ENCODE peak calls at places on chromosomes 3 and 15, in four cellular contexts. One of them, this sample, is unnamed.

GRCh38 chr15:55917881-55918296 is 75.5 kb downstream of the NEDD4 start:
- DNase-seq in PC-9: peak
- DNase-seq in cardiac muscle cell: peak
- DNase-seq in mesenchymal stem cell: peak
- DNase-seq in this sample: peak

GRCh38 chr3:134883697-134884385 is 88.8 kb downstream of the EPHB1 start:
- DNase-seq in PC-9: no peak
- DNase-seq in cardiac muscle cell: no peak
- DNase-seq in mesenchymal stem cell: no peak
- DNase-seq in this sample: peak

GRCh38 chr15:75843618-75844610 is 667 bp downstream of the UBE2Q2 start:
- DNase-seq in PC-9: no peak
- DNase-seq in cardiac muscle cell: peak
- DNase-seq in mesenchymal stem cell: peak
- DNase-seq in this sample: no peak

GRCh38 chr15:68441045-68441743 is 9.2 kb upstream of the ITGA11 start:
- DNase-seq in cardiac muscle cell: no peak
- DNase-seq in mesenchymal stem cell: peak
- DNase-seq in PC-9: no peak
- DNase-seq in this sample: no peak

GRCh38 chr3:102662223-102662622 is 227.4 kb downstream of the ZPLD1 start:
- DNase-seq in cardiac muscle cell: no peak
- DNase-seq in PC-9: no peak
- DNase-seq in mesenchymal stem cell: no peak
- DNase-seq in this sample: no peak

GRCh38 chr15:61871926-61872522 is 188.2 kb downstream of the VPS13C start:
- DNase-seq in PC-9: no peak
- DNase-seq in mesenchymal stem cell: peak
- DNase-seq in cardiac muscle cell: peak
- DNase-seq in this sample: peak

GRCh38 chr3:46931631-46932441 is 44.7 kb downstream of the CCDC12 start:
- DNase-seq in PC-9: peak
- DNase-seq in cardiac muscle cell: no peak
- DNase-seq in mesenchymal stem cell: peak
- DNase-seq in this sample: peak

GRCh38 chr3:35393916-35394315 is 245.4 kb upstream of the ARPP21 start:
- DNase-seq in PC-9: no peak
- DNase-seq in cardiac muscle cell: no peak
- DNase-seq in mesenchymal stem cell: no peak
- DNase-seq in this sample: peak

GRCh38 chr15:80695911-80696651 is 971 bp downstream of the ABHD17C start:
- DNase-seq in mesenchymal stem cell: peak
- DNase-seq in PC-9: peak
- DNase-seq in cardiac muscle cell: peak
- DNase-seq in this sample: no peak

GRCh38 chr15:100105101-100105500 is 236.7 kb downstream of the ADAMTS17 start:
- DNase-seq in cardiac muscle cell: no peak
- DNase-seq in mesenchymal stem cell: no peak
- DNase-seq in PC-9: no peak
- DNase-seq in this sample: no peak

GRCh38 chr3:64945171-64945684 is 257.4 kb upstream of the ADAMTS9 start:
- DNase-seq in PC-9: no peak
- DNase-seq in cardiac muscle cell: peak
- DNase-seq in mesenchymal stem cell: peak
- DNase-seq in this sample: peak

GRCh38 chr3:175338775-175339535 is 479.8 kb downstream of the NAALADL2 start:
- DNase-seq in mesenchymal stem cell: peak
- DNase-seq in cardiac muscle cell: no peak
- DNase-seq in PC-9: peak
- DNase-seq in this sample: peak

GRCh38 chr15:45921376-45921775 is 286.5 kb downstream of the SQOR start:
- DNase-seq in PC-9: no peak
- DNase-seq in cardiac muscle cell: no peak
- DNase-seq in mesenchymal stem cell: peak
- DNase-seq in this sample: no peak

GRCh38 chr15:39543651-39544050 is 37.2 kb upstream of the THBS1 start:
- DNase-seq in PC-9: no peak
- DNase-seq in cardiac muscle cell: no peak
- DNase-seq in mesenchymal stem cell: no peak
- DNase-seq in this sample: no peak

GRCh38 chr3:104437131-104437750 is 929.5 kb upstream of the ALCAM start:
- DNase-seq in PC-9: no peak
- DNase-seq in mesenchymal stem cell: peak
- DNase-seq in cardiac muscle cell: no peak
- DNase-seq in this sample: peak

GRCh38 chr3:126117786-126118185 is 33.9 kb upstream of the SLC41A3 start:
- DNase-seq in mesenchymal stem cell: no peak
- DNase-seq in cardiac muscle cell: no peak
- DNase-seq in PC-9: no peak
- DNase-seq in this sample: no peak

GRCh38 chr3:31567036-31567435 is 34.3 kb downstream of the STT3B start:
- DNase-seq in cardiac muscle cell: peak
- DNase-seq in mesenchymal stem cell: no peak
- DNase-seq in PC-9: no peak
- DNase-seq in this sample: no peak

GRCh38 chr15:77838595-77838994 is 205.9 kb upstream of the LINGO1 start:
- DNase-seq in cardiac muscle cell: no peak
- DNase-seq in PC-9: no peak
- DNase-seq in mesenchymal stem cell: no peak
- DNase-seq in this sample: no peak

GRCh38 chr15:93173369-93173768 is 84.4 kb upstream of the RGMA start:
- DNase-seq in cardiac muscle cell: no peak
- DNase-seq in PC-9: no peak
- DNase-seq in mesenchymal stem cell: no peak
- DNase-seq in this sample: no peak

GRCh38 chr3:125525153-125525552 is 5.2 kb upstream of the SNX4 start:
- DNase-seq in cardiac muscle cell: no peak
- DNase-seq in PC-9: no peak
- DNase-seq in mesenchymal stem cell: no peak
- DNase-seq in this sample: no peak

GRCh38 chr3:56336023-56336422 is 132.2 kb downstream of the ERC2 start:
- DNase-seq in cardiac muscle cell: no peak
- DNase-seq in mesenchymal stem cell: no peak
- DNase-seq in PC-9: no peak
- DNase-seq in this sample: no peak

GRCh38 chr3:146160964-146161724 is at the start of gene PLOD2:
- DNase-seq in mesenchymal stem cell: peak
- DNase-seq in PC-9: peak
- DNase-seq in cardiac muscle cell: peak
- DNase-seq in this sample: peak

GRCh38 chr15:69424001-69424400 is 9.9 kb downstream of the KIF23 start:
- DNase-seq in mesenchymal stem cell: no peak
- DNase-seq in PC-9: no peak
- DNase-seq in cardiac muscle cell: no peak
- DNase-seq in this sample: no peak

GRCh38 chr3:195394700-195395099 is 48.1 kb downstream of the ACAP2 start:
- DNase-seq in mesenchymal stem cell: no peak
- DNase-seq in PC-9: no peak
- DNase-seq in cardiac muscle cell: no peak
- DNase-seq in this sample: no peak

GRCh38 chr15:48675436-48675835 is 29.9 kb upstream of the FBN1 start:
- DNase-seq in mesenchymal stem cell: no peak
- DNase-seq in cardiac muscle cell: no peak
- DNase-seq in PC-9: no peak
- DNase-seq in this sample: peak

GRCh38 chr15:55627730-55628368 is 39.7 kb upstream of the PYGO1 start:
- DNase-seq in mesenchymal stem cell: peak
- DNase-seq in cardiac muscle cell: no peak
- DNase-seq in PC-9: peak
- DNase-seq in this sample: peak

GRCh38 chr3:15405448-15406050 is 21.8 kb downstream of the METTL6 start:
- DNase-seq in cardiac muscle cell: peak
- DNase-seq in PC-9: no peak
- DNase-seq in mesenchymal stem cell: peak
- DNase-seq in this sample: peak

GRCh38 chr15:60830479-60830878 is 351.5 kb upstream of the ICE2 start:
- DNase-seq in cardiac muscle cell: no peak
- DNase-seq in mesenchymal stem cell: peak
- DNase-seq in PC-9: no peak
- DNase-seq in this sample: peak

GRCh38 chr15:74265046-74265639 is 29.0 kb downstream of the CCDC33 start:
- DNase-seq in cardiac muscle cell: peak
- DNase-seq in mesenchymal stem cell: peak
- DNase-seq in PC-9: no peak
- DNase-seq in this sample: no peak

GRCh38 chr3:95565502-95565901 is 1248.9 kb upstream of the EPHA6 start:
- DNase-seq in mesenchymal stem cell: no peak
- DNase-seq in cardiac muscle cell: no peak
- DNase-seq in PC-9: no peak
- DNase-seq in this sample: no peak

GRCh38 chr3:102165367-102165766 is 269.4 kb upstream of the ZPLD1 start:
- DNase-seq in mesenchymal stem cell: peak
- DNase-seq in PC-9: peak
- DNase-seq in cardiac muscle cell: no peak
- DNase-seq in this sample: no peak

GRCh38 chr3:117128876-117129275 is 419.3 kb downstream of the TUSC7 start:
- DNase-seq in cardiac muscle cell: no peak
- DNase-seq in PC-9: no peak
- DNase-seq in mesenchymal stem cell: no peak
- DNase-seq in this sample: no peak

GRCh38 chr15:71413419-71413818 is 298.1 kb downstream of the THSD4 start:
- DNase-seq in PC-9: no peak
- DNase-seq in mesenchymal stem cell: no peak
- DNase-seq in cardiac muscle cell: peak
- DNase-seq in this sample: no peak

GRCh38 chr3:53274938-53275666 is 19.3 kb upstream of the TKT start:
- DNase-seq in PC-9: no peak
- DNase-seq in mesenchymal stem cell: no peak
- DNase-seq in cardiac muscle cell: no peak
- DNase-seq in this sample: no peak

GRCh38 chr3:53278667-53279066 is 22.8 kb upstream of the TKT start:
- DNase-seq in PC-9: no peak
- DNase-seq in mesenchymal stem cell: no peak
- DNase-seq in cardiac muscle cell: no peak
- DNase-seq in this sample: no peak

GRCh38 chr3:53267766-53268165 is 11.9 kb upstream of the TKT start:
- DNase-seq in PC-9: no peak
- DNase-seq in cardiac muscle cell: no peak
- DNase-seq in mesenchymal stem cell: no peak
- DNase-seq in this sample: no peak

GRCh38 chr3:53269888-53270880 is 14.4 kb upstream of the TKT start:
- DNase-seq in PC-9: peak
- DNase-seq in cardiac muscle cell: peak
- DNase-seq in mesenchymal stem cell: peak
- DNase-seq in this sample: peak

GRCh38 chr3:53273271-53273670 is 17.4 kb upstream of the TKT start:
- DNase-seq in mesenchymal stem cell: no peak
- DNase-seq in cardiac muscle cell: no peak
- DNase-seq in PC-9: no peak
- DNase-seq in this sample: no peak
- H3K4me3 ChIP-seq in mesenchymal stem cell: no peak
- H3K4me3 ChIP-seq in cardiac muscle cell: no peak
- H3K4me3 ChIP-seq in PC-9: no peak
- H3K4me3 ChIP-seq in this sample: no peak

GRCh38 chr3:13605555-13605954 is 56.6 kb downstream of the FBLN2 start:
- DNase-seq in cardiac muscle cell: no peak
- DNase-seq in mesenchymal stem cell: no peak
- DNase-seq in PC-9: no peak
- DNase-seq in this sample: no peak

GRCh38 chr3:13612829-13613228 is 63.9 kb downstream of the FBLN2 start:
- DNase-seq in cardiac muscle cell: no peak
- DNase-seq in mesenchymal stem cell: peak
- DNase-seq in PC-9: no peak
- DNase-seq in this sample: no peak

GRCh38 chr3:13610006-13610570 is 61.2 kb downstream of the FBLN2 start:
- DNase-seq in cardiac muscle cell: no peak
- DNase-seq in PC-9: no peak
- DNase-seq in mesenchymal stem cell: no peak
- DNase-seq in this sample: no peak

GRCh38 chr3:13608969-13609725 is 60.2 kb downstream of the FBLN2 start:
- DNase-seq in cardiac muscle cell: no peak
- DNase-seq in PC-9: no peak
- DNase-seq in mesenchymal stem cell: no peak
- DNase-seq in this sample: no peak

GRCh38 chr3:13607821-13608620 is 59.1 kb downstream of the FBLN2 start:
- DNase-seq in mesenchymal stem cell: no peak
- DNase-seq in cardiac muscle cell: no peak
- DNase-seq in PC-9: no peak
- DNase-seq in this sample: no peak
- H3K4me3 ChIP-seq in mesenchymal stem cell: no peak
- H3K4me3 ChIP-seq in cardiac muscle cell: no peak
- H3K4me3 ChIP-seq in PC-9: no peak
- H3K4me3 ChIP-seq in this sample: no peak

GRCh38 chr3:99502871-99503270 is 135.5 kb upstream of the COL8A1 start:
- DNase-seq in cardiac muscle cell: no peak
- DNase-seq in mesenchymal stem cell: no peak
- DNase-seq in PC-9: no peak
- DNase-seq in this sample: no peak

GRCh38 chr3:99505200-99505599 is 133.2 kb upstream of the COL8A1 start:
- DNase-seq in cardiac muscle cell: no peak
- DNase-seq in PC-9: no peak
- DNase-seq in mesenchymal stem cell: peak
- DNase-seq in this sample: no peak

GRCh38 chr3:99503350-99503749 is 135.0 kb upstream of the COL8A1 start:
- DNase-seq in mesenchymal stem cell: peak
- DNase-seq in cardiac muscle cell: no peak
- DNase-seq in PC-9: no peak
- DNase-seq in this sample: no peak

GRCh38 chr3:99504258-99504657 is 134.1 kb upstream of the COL8A1 start:
- DNase-seq in PC-9: no peak
- DNase-seq in mesenchymal stem cell: peak
- DNase-seq in cardiac muscle cell: no peak
- DNase-seq in this sample: no peak

DNA sequence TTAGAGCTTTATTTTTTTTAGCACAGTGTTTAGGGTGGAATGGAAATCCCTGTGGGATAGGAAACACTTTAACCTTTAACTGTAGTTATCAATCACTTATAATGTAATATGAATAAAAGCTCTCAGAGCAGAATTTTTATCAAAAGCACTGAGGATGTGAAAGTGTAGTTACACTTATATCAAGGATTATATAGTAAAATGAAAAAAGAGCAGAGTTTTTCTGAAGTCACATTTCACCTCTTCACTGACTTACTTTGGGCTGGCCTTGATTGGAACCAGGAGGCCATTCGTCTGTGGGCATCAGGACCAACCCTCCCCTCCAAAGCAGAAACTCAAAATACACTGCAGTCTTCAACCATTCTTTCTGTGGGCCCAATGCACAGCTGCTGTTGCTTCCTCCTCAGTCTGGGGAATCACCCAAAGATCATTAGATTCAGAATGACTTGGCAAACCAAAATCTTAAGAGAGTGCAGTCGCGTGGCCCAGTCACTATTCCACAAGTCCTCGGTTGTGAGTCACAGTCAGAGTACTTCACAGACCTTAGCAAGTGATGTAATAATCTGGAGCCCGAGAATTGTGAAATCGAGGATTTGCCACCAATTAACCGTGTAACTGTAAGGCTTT is 132.6 kb upstream of the COL8A1 start:
- DNase-seq in cardiac muscle cell: no peak
- DNase-seq in mesenchymal stem cell: peak
- DNase-seq in PC-9: no peak
- DNase-seq in this sample: peak
- H3K4me3 ChIP-seq in cardiac muscle cell: no peak
- H3K4me3 ChIP-seq in mesenchymal stem cell: no peak
- H3K4me3 ChIP-seq in PC-9: no peak
- H3K4me3 ChIP-seq in this sample: no peak

GRCh38 chr3:160374472-160374871 is 24.6 kb downstream of the IFT80 start:
- DNase-seq in cardiac muscle cell: no peak
- DNase-seq in PC-9: no peak
- DNase-seq in mesenchymal stem cell: no peak
- DNase-seq in this sample: no peak
- H3K4me3 ChIP-seq in cardiac muscle cell: no peak
- H3K4me3 ChIP-seq in PC-9: no peak
- H3K4me3 ChIP-seq in mesenchymal stem cell: no peak
- H3K4me3 ChIP-seq in this sample: no peak

This sample was measured in skeletal muscle cell.